ENCODE peak calls at places on chromosome 7, in seven cellular contexts. A is Panc1; S is NT2/D1; C is OCI-M1; U is SHP77; H is iPS-NIHi11; I is CD8-positive, alpha-beta T cell. P is an unnamed sample.

GRCh38 chr7:44116789-44117666 is 6.3 kb downstream of the POLD2 start:
- DNase-seq in S (no peak), A (no peak), H (no peak), U (no peak), I (no peak), C (no peak), P (no peak)

GRCh38 chr7:155069992-155070827 is at the start of gene HTR5A:
- DNase-seq in H (peak), U (no peak), I (peak), S (peak), C (peak), A (no peak), P (peak)

GRCh38 chr7:12554848-12555247 is 15.7 kb upstream of the SCIN start:
- DNase-seq in C (no peak), I (no peak), U (no peak), S (no peak), A (no peak), H (no peak), P (no peak)

GRCh38 chr7:106604974-106605373 is 56.0 kb downstream of the CCDC71L start:
- DNase-seq in C (no peak), U (no peak), S (no peak), H (no peak), A (no peak), I (no peak), P (no peak)

GRCh38 chr7:87028636-87029035 is 30.8 kb downstream of the ELAPOR2 start:
- DNase-seq in I (no peak), S (no peak), C (peak), H (peak), A (no peak), U (no peak), P (peak)

GRCh38 chr7:68073701-68074100 is 1077.1 kb downstream of the TYW1 start:
- DNase-seq in H (no peak), S (no peak), C (no peak), A (no peak), U (no peak), I (no peak), P (no peak)

GRCh38 chr7:1678070-1678543 is 8.0 kb downstream of the ELFN1 start:
- DNase-seq in H (peak), S (no peak), A (no peak), C (no peak), U (no peak), I (no peak), P (no peak)

GRCh38 chr7:137953692-137954470 is 48.0 kb downstream of the CREB3L2 start:
- DNase-seq in A (peak), S (peak), I (no peak), H (no peak), U (no peak), C (peak), P (peak)

GRCh38 chr7:93366816-93367215 is 134.7 kb downstream of the VPS50 start:
- DNase-seq in H (no peak), A (no peak), I (no peak), U (no peak), C (no peak), S (no peak), P (no peak)

GRCh38 chr7:73716318-73716890 is 3.1 kb downstream of the STX1A start:
- DNase-seq in A (no peak), I (no peak), H (no peak), S (no peak), C (no peak), U (no peak), P (no peak)

GRCh38 chr7:5477723-5478531 is 54.3 kb upstream of the TNRC18 start:
- DNase-seq in U (no peak), A (no peak), I (no peak), S (peak), H (peak), C (peak), P (peak)

GRCh38 chr7:143901360-143901709 is 641 bp downstream of the TCAF1 start:
- DNase-seq in I (no peak), H (peak), U (peak), A (no peak), C (no peak), S (peak), P (no peak)

GRCh38 chr7:137439829-137440433 is 96.4 kb upstream of the PTN start:
- DNase-seq in S (no peak), C (no peak), U (no peak), H (no peak), A (no peak), I (no peak), P (no peak)

GRCh38 chr7:138008588-138009349 is 6.9 kb upstream of the CREB3L2 start:
- DNase-seq in I (peak), A (peak), H (peak), S (peak), C (peak), U (peak), P (peak)

GRCh38 chr7:118041336-118041878 is 142.6 kb upstream of the LSM8 start:
- DNase-seq in S (no peak), U (no peak), I (no peak), A (no peak), H (no peak), C (no peak), P (no peak)

GRCh38 chr7:122605929-122606328 is 93.0 kb downstream of the RNF133 start:
- DNase-seq in I (no peak), U (no peak), C (no peak), H (no peak), A (no peak), S (no peak), P (no peak)

GRCh38 chr7:152891160-152891621 is 131.6 kb downstream of the ACTR3B start:
- DNase-seq in S (no peak), U (no peak), A (no peak), I (no peak), H (no peak), C (no peak), P (no peak)

GRCh38 chr7:74220229-74220628 is 10.4 kb downstream of the LAT2 start:
- DNase-seq in I (no peak), S (no peak), U (no peak), H (no peak), C (no peak), A (no peak), P (no peak)

GRCh38 chr7:117069379-117069778 is 116.1 kb downstream of the ST7 start:
- DNase-seq in C (no peak), H (no peak), A (no peak), S (no peak), U (peak), I (no peak), P (no peak)

GRCh38 chr7:112743811-112744210 is 46.4 kb downstream of the TMEM168 start:
- DNase-seq in I (no peak), C (no peak), S (no peak), U (no peak), A (no peak), H (peak), P (no peak)

GRCh38 chr7:44213872-44214595 is 13.3 kb downstream of the YKT6 start:
- DNase-seq in I (no peak), C (peak), A (no peak), H (peak), S (peak), U (peak), P (peak)

GRCh38 chr7:44333971-44334733 is 8.8 kb upstream of the CAMK2B start:
- DNase-seq in U (no peak), A (no peak), S (no peak), C (no peak), H (no peak), I (no peak), P (no peak)

GRCh38 chr7:23664122-23664521 is 15.9 kb upstream of the FAM221A start:
- DNase-seq in I (no peak), S (no peak), A (no peak), H (no peak), U (no peak), C (peak), P (no peak)

GRCh38 chr7:106061301-106061979 is 50.7 kb downstream of the SYPL1 start:
- DNase-seq in U (no peak), S (no peak), C (no peak), A (no peak), H (no peak), I (no peak), P (no peak)

GRCh38 chr7:154748387-154748786 is 254.5 kb downstream of the PAXIP1 start:
- DNase-seq in U (no peak), H (no peak), C (no peak), A (no peak), I (no peak), S (no peak), P (no peak)

GRCh38 chr7:2926898-2927405 is 82.8 kb upstream of the GNA12 start:
- DNase-seq in C (no peak), I (no peak), A (no peak), U (no peak), H (no peak), S (no peak), P (no peak)

GRCh38 chr7:18778594-18778993 is 283.0 kb downstream of the HDAC9 start:
- DNase-seq in A (no peak), U (no peak), I (no peak), S (no peak), C (no peak), H (no peak), P (no peak)

GRCh38 chr7:100974021-100974420 is 4.7 kb downstream of the MUC12 start:
- DNase-seq in S (no peak), U (no peak), I (no peak), H (no peak), C (no peak), A (no peak), P (no peak)

GRCh38 chr7:90298145-90299038 is 22.7 kb downstream of the FAM237B start:
- DNase-seq in A (peak), U (peak), S (peak), C (peak), H (peak), I (no peak), P (peak)

GRCh38 chr7:99095698-99096097 is 48.2 kb downstream of the SMURF1 start:
- DNase-seq in H (no peak), A (no peak), I (no peak), C (no peak), S (no peak), U (no peak), P (no peak)

GRCh38 chr7:51592822-51593221 is 276.2 kb upstream of the COBL start:
- DNase-seq in I (no peak), A (no peak), H (no peak), C (no peak), U (no peak), S (no peak), P (no peak)

GRCh38 chr7:111390000-111390399 is 172.3 kb downstream of the IMMP2L start:
- DNase-seq in C (no peak), H (no peak), A (no peak), S (no peak), I (no peak), U (no peak), P (no peak)

GRCh38 chr7:135481600-135481979 is 28.3 kb downstream of the CNOT4 start:
- DNase-seq in H (no peak), S (no peak), C (no peak), A (no peak), I (no peak), U (no peak), P (no peak)

GRCh38 chr7:111159426-111159825 is 68.5 kb downstream of the LRRN3 start:
- DNase-seq in H (no peak), C (no peak), I (no peak), A (no peak), S (no peak), U (no peak), P (no peak)

GRCh38 chr7:136045992-136046391 is 68.8 kb upstream of the MTPN start:
- DNase-seq in C (no peak), U (no peak), S (no peak), A (no peak), H (no peak), I (no peak), P (no peak)

GRCh38 chr7:33250421-33250827 is 121.1 kb downstream of the BBS9 start:
- DNase-seq in H (no peak), C (no peak), U (no peak), S (no peak), A (no peak), I (no peak), P (no peak)

GRCh38 chr7:27955011-27955410 is 215.0 kb downstream of the TAX1BP1 start:
- DNase-seq in C (no peak), S (no peak), I (no peak), U (no peak), A (no peak), H (no peak), P (no peak)

GRCh38 chr7:27164381-27165088 is 802 bp downstream of the HOXA9 start:
- DNase-seq in S (no peak), H (no peak), C (no peak), U (no peak), I (no peak), A (no peak), P (peak)

P was measured in HAP-1.